ENCODE peak calls at places on chromosome 12, in seven cellular contexts. A, J, F, K, L, Y and N are unnamed samples.

GRCh38 chr12:48080821-48081220 is 25.1 kb downstream of the SENP1 start:
- DNase-seq in J (no peak), F (no peak), Y (no peak), L (no peak), K (no peak), A (no peak), N (no peak)

GRCh38 chr12:29270001-29270400 is 111.0 kb downstream of the ERGIC2 start:
- DNase-seq in Y (no peak), A (no peak), F (no peak), K (no peak), L (no peak), J (no peak), N (no peak)

GRCh38 chr12:47817272-47818006 is 2.3 kb downstream of the HDAC7 start:
- DNase-seq in J (no peak), K (no peak), Y (no peak), F (peak; percentile 43), L (no peak), A (no peak), N (no peak)

GRCh38 chr12:108565976-108566375 is 3.6 kb downstream of the ISCU start:
- DNase-seq in J (peak; percentile 81), A (peak; percentile 40), K (peak; percentile 97), L (peak; percentile 92), Y (peak; percentile 68), F (peak; percentile 92), N (peak; percentile 59)

GRCh38 chr12:43662736-43663135 is 95.9 kb downstream of the PUS7L start:
- DNase-seq in A (no peak), J (no peak), K (no peak), F (no peak), L (no peak), Y (no peak), N (no peak)

GRCh38 chr12:63808631-63809030 is 28.9 kb downstream of the RXYLT1 start:
- DNase-seq in K (no peak), J (no peak), A (no peak), Y (no peak), F (no peak), L (no peak), N (no peak)

GRCh38 chr12:19301223-19301622 is 138.1 kb upstream of the AEBP2 start:
- DNase-seq in F (no peak), J (no peak), L (no peak), Y (no peak), A (no peak), K (no peak), N (no peak)

GRCh38 chr12:113655919-113656318 is 184.2 kb upstream of the LHX5 start:
- DNase-seq in F (no peak), J (no peak), L (no peak), A (no peak), K (no peak), Y (no peak), N (no peak)

GRCh38 chr12:109861689-109862314 is 18.5 kb downstream of the GLTP start:
- DNase-seq in K (no peak), Y (no peak), L (no peak), F (no peak), J (no peak), A (no peak), N (no peak)

GRCh38 chr12:120599672-120600537 is 18.7 kb upstream of the POP5 start:
- DNase-seq in F (no peak), Y (no peak), A (no peak), K (no peak), J (no peak), L (no peak), N (no peak)

GRCh38 chr12:60832300-60832699 is 1236.5 kb downstream of the SLC16A7 start:
- DNase-seq in L (peak; percentile 5), Y (no peak), J (no peak), K (no peak), A (no peak), F (no peak), N (no peak)

GRCh38 chr12:113720629-113721028 is 245.5 kb downstream of the RBM19 start:
- DNase-seq in A (no peak), J (no peak), K (no peak), F (no peak), Y (no peak), L (no peak), N (no peak)

GRCh38 chr12:75641031-75641780 is 129.8 kb upstream of the KRR1 start:
- DNase-seq in F (no peak), A (no peak), J (no peak), K (no peak), Y (peak; percentile 95), L (peak; percentile 92), N (no peak)

GRCh38 chr12:108792361-108793292 is 61.3 kb upstream of the CORO1C start:
- DNase-seq in L (no peak), K (no peak), Y (no peak), A (no peak), J (no peak), F (peak; percentile 50), N (no peak)

GRCh38 chr12:131755305-131756113 is 44.6 kb downstream of the SFSWAP start:
- DNase-seq in A (no peak), Y (no peak), L (peak; percentile 30), J (no peak), K (peak; percentile 48), F (no peak), N (no peak)

GRCh38 chr12:26938660-26939185 is 453 bp downstream of the FGFR1OP2 start:
- DNase-seq in Y (no peak), F (no peak), J (no peak), L (peak; percentile 28), K (no peak), A (no peak), N (no peak)

GRCh38 chr12:84785951-84786350 is 126.6 kb downstream of the SLC6A15 start:
- DNase-seq in A (no peak), J (no peak), L (no peak), Y (no peak), K (no peak), F (no peak), N (no peak)

GRCh38 chr12:15534322-15534721 is 212.0 kb downstream of the PTPRO start:
- DNase-seq in A (no peak), L (no peak), J (no peak), F (no peak), Y (peak; percentile 41), K (no peak), N (no peak)

GRCh38 chr12:11650697-11651281 is 1.3 kb downstream of the ETV6 start:
- DNase-seq in J (no peak), F (no peak), A (no peak), Y (peak; percentile 55), K (no peak), L (peak; percentile 55), N (no peak)

GRCh38 chr12:115618105-115618504 is 659.4 kb downstream of the MED13L start:
- DNase-seq in L (no peak), A (no peak), F (no peak), Y (no peak), J (no peak), K (no peak), N (no peak)

GRCh38 chr12:72271401-72271740 is 799 bp upstream of the TRHDE start:
- DNase-seq in A (peak; percentile 22), L (no peak), K (no peak), Y (peak; percentile 68), J (no peak), F (peak; percentile 48), N (no peak)

GRCh38 chr12:106769546-106769945 is 4.9 kb upstream of the RIC8B start:
- DNase-seq in Y (no peak), K (no peak), J (no peak), A (no peak), L (no peak), F (no peak), N (no peak)

GRCh38 chr12:68497702-68498101 is 113.0 kb upstream of the RAP1B start:
- DNase-seq in A (no peak), J (no peak), L (no peak), F (no peak), K (no peak), Y (peak; percentile 96), N (no peak)

GRCh38 chr12:113136128-113136989 is 798 bp upstream of the RASAL1 start:
- DNase-seq in J (no peak), A (no peak), K (no peak), F (no peak), L (no peak), Y (no peak), N (peak; percentile 40)

GRCh38 chr12:11981174-11981733 is 89.5 kb upstream of the BCL2L14 start:
- DNase-seq in A (no peak), L (peak; percentile 30), K (no peak), F (no peak), J (no peak), Y (peak; percentile 36), N (no peak)

GRCh38 chr12:76318773-76319594 is 29.2 kb downstream of the BBS10 start:
- DNase-seq in L (peak; percentile 61), A (no peak), Y (no peak), J (no peak), K (no peak), F (no peak), N (no peak)

GRCh38 chr12:94718114-94718513 is 67.8 kb upstream of the TMCC3 start:
- DNase-seq in K (no peak), A (no peak), L (peak; percentile 66), J (no peak), Y (peak; percentile 12), F (no peak), N (no peak)

GRCh38 chr12:57546438-57547365 is at the start of gene DCTN2:
- DNase-seq in L (peak; percentile 92), J (peak; percentile 95), F (peak; percentile 97), A (peak; percentile 96), Y (peak; percentile 95), K (peak; percentile 97), N (peak; percentile 81)
- TF ChIP-seq CTCF in L (peak; percentile 30), J (no peak), F (no peak), A (no peak), Y (peak; percentile 15), K (no peak), N (no peak)

GRCh38 chr12:30286345-30286926 is 409.2 kb downstream of the IPO8 start:
- DNase-seq in Y (peak; percentile 58), A (no peak), J (no peak), L (peak; percentile 55), K (peak; percentile 33), F (no peak), N (no peak)
- TF ChIP-seq CTCF in Y (peak; percentile 69), A (peak; percentile 26), J (peak; percentile 61), L (peak; percentile 33), K (peak; percentile 83), F (peak; percentile 51), N (no peak)

DNA sequence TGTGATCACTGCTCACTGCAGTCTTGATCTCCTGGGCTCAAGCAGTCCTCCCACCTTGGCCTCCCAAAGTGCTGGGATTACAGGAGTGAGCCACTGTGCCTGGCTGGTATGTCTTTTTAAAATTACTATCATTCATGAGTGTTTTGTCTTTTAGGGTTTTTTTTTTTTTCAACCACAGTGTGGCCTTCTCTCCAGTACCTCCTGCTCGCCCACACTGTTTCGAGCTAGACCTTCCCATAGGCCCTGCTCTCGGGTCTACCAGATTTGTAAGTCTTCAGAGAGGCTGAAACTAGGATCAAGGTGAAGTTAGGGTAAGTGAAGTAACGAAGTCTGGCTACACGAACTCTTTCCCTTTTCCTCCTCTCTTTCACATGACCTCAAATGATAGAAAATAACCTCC is 1.5 kb downstream of the BIN2 start:
- DNase-seq in Y (no peak), K (no peak), F (no peak), A (no peak), J (no peak), L (no peak), N (no peak)
- TF ChIP-seq CTCF in Y (no peak), K (no peak), F (no peak), A (no peak), J (no peak), L (no peak), N (no peak)

DNA sequence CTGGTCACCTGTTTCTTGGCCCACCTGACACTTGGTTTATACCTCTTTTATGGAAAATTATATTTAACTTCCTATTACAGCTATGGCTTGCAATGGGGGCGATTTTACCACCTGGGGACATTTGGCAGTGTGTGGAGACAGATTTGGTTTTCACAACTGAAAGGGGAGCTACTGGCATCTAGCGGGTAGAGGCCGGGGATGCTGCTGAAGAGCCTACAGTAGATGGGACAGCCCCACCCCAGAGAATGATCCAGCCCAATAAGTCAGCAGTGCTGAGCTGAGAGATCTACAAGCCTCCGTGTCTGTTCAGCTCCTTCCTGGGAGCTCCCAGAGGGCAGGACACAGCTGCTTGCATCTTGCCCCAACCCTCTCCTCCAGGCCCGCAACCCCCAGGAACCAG is 302.8 kb downstream of the CACNA1C start:
- DNase-seq in J (no peak), L (no peak), Y (no peak), K (no peak), F (no peak), A (no peak), N (no peak)
- TF ChIP-seq CTCF in J (no peak), L (no peak), Y (no peak), K (no peak), F (no peak), A (no peak), N (no peak)